ENCODE peak calls at places on chromosome 12, in nine cellular contexts. J is transverse colon, D is GM23338, I is HCT116, P is H1, T is SK-N-SH, A is sigmoid colon, F is breast epithelium, W is stomach. R is an unnamed sample.

GRCh38 chr12:94162108-94162507 is 13.7 kb downstream of the PLXNC1 start:
- DNase-seq in J (no peak), D (no peak), I (no peak), P (no peak), T (no peak), A (no peak), F (no peak), W (no peak), R (no peak)

GRCh38 chr12:66065146-66065545 is 65.4 kb downstream of the LLPH start:
- DNase-seq in J (no peak), D (no peak), I (no peak), P (no peak), T (no peak), A (no peak), F (no peak), W (no peak), R (no peak)

GRCh38 chr12:62793256-62794217 is 141.4 kb downstream of the PPM1H start:
- DNase-seq in J (peak), D (peak), I (peak), P (peak), T (peak), A (peak), F (peak), W (peak), R (peak)

GRCh38 chr12:89481218-89481914 is 43.2 kb downstream of the GALNT4 start:
- DNase-seq in J (no peak), D (no peak), I (no peak), P (no peak), T (no peak), A (no peak), F (no peak), W (no peak), R (no peak)

GRCh38 chr12:88552672-88553079 is 27.6 kb downstream of the KITLG start:
- DNase-seq in J (no peak), D (no peak), I (no peak), P (no peak), T (no peak), A (no peak), F (no peak), W (no peak), R (no peak)

GRCh38 chr12:113298861-113299545 is 35.9 kb downstream of the SLC8B1 start:
- DNase-seq in J (no peak), D (no peak), I (no peak), P (no peak), T (no peak), A (no peak), F (peak), W (no peak), R (no peak)

GRCh38 chr12:96578526-96579125 is 89.2 kb downstream of the CFAP54 start:
- DNase-seq in J (no peak), D (peak), I (peak), P (no peak), T (peak), A (no peak), F (no peak), W (no peak), R (peak)

GRCh38 chr12:109721276-109721675 is 7.7 kb downstream of the FAM222A start:
- DNase-seq in J (no peak), D (no peak), I (no peak), P (no peak), T (no peak), A (no peak), F (no peak), W (peak), R (no peak)

GRCh38 chr12:19922687-19923086 is 445.6 kb upstream of the PDE3A start:
- DNase-seq in J (no peak), D (no peak), I (no peak), P (no peak), T (no peak), A (no peak), F (no peak), W (no peak), R (no peak)

GRCh38 chr12:109452489-109452888 is 24.6 kb downstream of the KCTD10 start:
- DNase-seq in J (no peak), D (no peak), I (no peak), P (no peak), T (no peak), A (no peak), F (no peak), W (no peak), R (no peak)

GRCh38 chr12:5244513-5244972 is 187.4 kb upstream of the NTF3 start:
- DNase-seq in J (peak), D (peak), I (no peak), P (no peak), T (no peak), A (no peak), F (no peak), W (peak), R (no peak)

GRCh38 chr12:24596768-24597388 is 352.0 kb downstream of the BCAT1 start:
- DNase-seq in J (no peak), D (peak), I (no peak), P (no peak), T (peak), A (no peak), F (no peak), W (no peak), R (peak)

GRCh38 chr12:11651785-11652184 is 2.3 kb downstream of the ETV6 start:
- DNase-seq in J (peak), D (no peak), I (no peak), P (no peak), T (no peak), A (no peak), F (no peak), W (no peak), R (no peak)

GRCh38 chr12:3203713-3204112 is 126.5 kb downstream of the TSPAN9 start:
- DNase-seq in J (no peak), D (no peak), I (no peak), P (no peak), T (no peak), A (no peak), F (no peak), W (no peak), R (no peak)

GRCh38 chr12:46214668-46215429 is 54.0 kb downstream of the SLC38A1 start:
- DNase-seq in J (peak), D (no peak), I (no peak), P (no peak), T (no peak), A (no peak), F (no peak), W (peak), R (no peak)

GRCh38 chr12:89880695-89881350 is 172.2 kb upstream of the ATP2B1 start:
- DNase-seq in J (peak), D (no peak), I (no peak), P (no peak), T (no peak), A (no peak), F (no peak), W (no peak), R (no peak)

GRCh38 chr12:34404377-34405285 is 382.3 kb downstream of the ALG10 start:
- DNase-seq in J (peak), D (no peak), I (no peak), P (peak), T (peak), A (peak), F (peak), W (peak), R (no peak)

GRCh38 chr12:65171073-65171472 is 1.7 kb downstream of the LEMD3 start:
- DNase-seq in J (no peak), D (no peak), I (no peak), P (no peak), T (no peak), A (no peak), F (no peak), W (no peak), R (no peak)

GRCh38 chr12:21637985-21638891 is 19.4 kb downstream of the LDHB start:
- DNase-seq in J (no peak), D (no peak), I (no peak), P (no peak), T (no peak), A (no peak), F (no peak), W (no peak), R (no peak)

GRCh38 chr12:52132754-52133161 is 53.3 kb downstream of the SMIM41 start:
- DNase-seq in J (no peak), D (no peak), I (no peak), P (no peak), T (no peak), A (no peak), F (peak), W (no peak), R (no peak)

GRCh38 chr12:124913474-124914391 is 717 bp downstream of the UBC start:
- DNase-seq in J (peak), D (peak), I (no peak), P (peak), T (peak), A (peak), F (peak), W (peak), R (no peak)

GRCh38 chr12:124906606-124907261 is 7.7 kb downstream of the UBC start:
- DNase-seq in J (peak), D (peak), I (peak), P (peak), T (peak), A (peak), F (peak), W (peak), R (peak)

GRCh38 chr12:124909831-124910560 is 4.5 kb downstream of the UBC start:
- DNase-seq in J (no peak), D (no peak), I (no peak), P (no peak), T (no peak), A (no peak), F (no peak), W (no peak), R (no peak)

GRCh38 chr12:124914392-124915248 is at the start of gene UBC:
- DNase-seq in J (peak), D (peak), I (peak), P (peak), T (peak), A (peak), F (peak), W (peak), R (peak)

GRCh38 chr12:124910561-124911478 is 3.6 kb downstream of the UBC start:
- DNase-seq in J (no peak), D (peak), I (no peak), P (no peak), T (no peak), A (no peak), F (no peak), W (no peak), R (no peak)
- H3K4me3 ChIP-seq in J (no peak), D (no peak), I (no peak), P (no peak), T (peak), A (peak), F (peak), W (peak), R (peak)

DNA sequence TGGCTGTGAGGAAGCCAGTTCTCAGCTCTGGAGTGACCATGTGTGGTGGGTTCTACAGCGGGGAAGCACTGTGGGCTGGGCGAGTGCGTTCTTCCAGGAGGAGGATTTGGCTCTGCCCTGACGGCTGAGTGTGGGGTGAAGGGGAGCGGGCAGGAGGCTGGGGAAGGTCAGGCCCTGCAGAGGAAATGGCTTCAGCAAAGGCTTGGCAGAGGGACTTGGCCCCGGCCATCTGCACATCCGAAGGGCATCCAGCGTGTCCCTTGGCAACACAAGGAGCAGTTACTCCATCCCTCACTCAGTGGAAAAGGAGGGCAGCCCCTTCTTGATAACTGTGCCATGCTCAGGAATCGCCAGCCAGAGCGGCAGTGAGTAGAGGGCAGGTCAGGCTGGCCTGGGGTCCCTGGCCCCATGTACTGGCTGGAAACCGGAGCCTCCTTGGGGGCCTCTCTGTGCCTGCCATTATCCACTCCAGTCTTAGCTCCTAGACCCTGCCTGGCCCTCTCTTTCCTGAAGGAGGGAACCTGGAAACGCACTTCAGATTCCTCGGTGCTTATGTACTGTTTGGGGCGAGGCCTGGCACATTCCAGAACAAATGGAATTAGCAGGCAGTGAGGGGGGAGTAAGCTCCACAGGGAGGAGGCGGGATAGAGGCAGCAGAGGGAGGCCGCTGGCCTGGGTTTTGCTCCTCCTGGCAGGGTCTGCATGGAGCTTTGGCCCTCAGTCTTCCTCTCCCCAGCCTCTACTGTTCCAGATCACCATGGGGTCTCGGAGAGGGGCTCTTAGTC is 133.6 kb upstream of the NCOR2 start:
- DNase-seq in J (no peak), D (peak), I (no peak), P (no peak), T (no peak), A (no peak), F (peak), W (peak), R (no peak)
- TF ChIP-seq POLR2AphosphoS5 in J (no peak), D (no peak), I (no peak), P (no peak), T (no peak), A (no peak), F (no peak), W (peak), R (no peak)

DNA sequence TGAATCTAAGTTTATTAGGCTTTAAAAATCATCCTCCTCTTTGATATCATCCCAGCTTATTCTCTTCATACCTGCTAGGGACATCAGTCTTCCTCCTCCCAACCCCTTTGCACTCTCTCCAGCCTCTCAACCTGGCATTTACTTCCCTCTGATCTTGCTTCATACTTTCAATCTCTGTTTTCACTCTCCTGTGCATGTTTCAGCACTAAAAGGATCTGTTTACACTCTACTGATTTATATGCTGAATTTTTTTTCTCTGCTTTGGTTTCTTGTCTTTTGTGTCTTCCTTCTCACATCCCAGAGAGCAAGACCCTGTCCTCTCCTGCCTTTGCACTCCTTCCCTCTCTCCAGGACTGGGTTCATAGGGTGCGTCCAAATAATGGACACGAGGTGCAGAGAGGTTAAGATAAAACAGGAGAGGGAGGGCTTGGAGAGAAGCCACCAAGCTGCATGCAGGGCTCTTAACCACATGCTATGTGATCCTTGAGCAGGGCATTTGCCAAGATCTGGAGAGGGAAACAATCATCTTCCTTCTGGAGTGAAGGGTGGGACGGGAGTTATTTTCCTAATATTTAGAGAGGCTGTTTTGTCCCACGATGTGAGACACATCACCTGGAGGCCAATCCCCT is 3.0 kb upstream of the CISTR start:
- DNase-seq in J (no peak), D (no peak), I (no peak), P (no peak), T (no peak), A (no peak), F (no peak), W (peak), R (no peak)
- H3K4me3 ChIP-seq in J (no peak), D (peak), I (no peak), P (no peak), T (no peak), A (no peak), F (no peak), W (no peak), R (peak)

GRCh38 chr12:53476769-53477209 is 22.5 kb downstream of the MAP3K12 start:
- DNase-seq in J (no peak), D (peak), I (no peak), P (no peak), T (peak), A (no peak), F (no peak), W (no peak), R (no peak)
- TF ChIP-seq POLR2AphosphoS5 in J (no peak), D (no peak), I (no peak), P (peak), T (no peak), A (no peak), F (no peak), W (no peak), R (no peak)

DNA sequence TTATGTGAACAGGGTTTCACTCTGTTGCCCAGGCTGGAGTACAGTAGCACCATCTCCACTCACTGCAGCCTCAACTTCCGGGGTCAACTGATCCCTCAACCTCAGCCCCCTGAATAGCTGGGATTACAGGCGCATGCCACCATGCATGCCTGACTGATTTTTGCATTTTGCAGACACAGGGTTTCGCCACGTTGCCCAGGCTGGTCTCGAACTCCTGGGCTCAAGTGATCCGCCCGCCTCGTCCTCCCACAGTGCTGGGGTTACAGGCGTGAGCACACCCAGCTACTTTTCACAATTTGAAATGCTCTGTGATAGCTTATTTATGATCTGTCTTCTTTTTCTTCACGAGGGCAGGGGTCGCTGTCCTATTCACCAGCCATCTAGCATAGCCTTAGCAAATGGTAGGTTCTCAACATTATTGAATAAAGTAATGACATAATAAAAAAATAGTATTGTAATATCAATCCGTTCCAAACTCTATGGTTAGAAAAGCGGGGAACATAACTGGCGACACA is 484 bp upstream of the DDX47 start:
- DNase-seq in J (no peak), D (no peak), I (no peak), P (no peak), T (no peak), A (no peak), F (no peak), W (no peak), R (no peak)
- H3K4me3 ChIP-seq in J (no peak), D (peak), I (peak), P (no peak), T (no peak), A (peak), F (peak), W (peak), R (peak)

GRCh38 chr12:54292931-54293241 is 7.9 kb downstream of the NFE2 start:
- DNase-seq in J (no peak), D (no peak), I (no peak), P (no peak), T (no peak), A (no peak), F (no peak), W (no peak), R (no peak)

GRCh38 chr12:54294914-54295566 is 5.8 kb downstream of the NFE2 start:
- DNase-seq in J (no peak), D (no peak), I (no peak), P (no peak), T (no peak), A (no peak), F (no peak), W (no peak), R (no peak)

GRCh38 chr12:54292083-54292930 is 8.5 kb downstream of the NFE2 start:
- DNase-seq in J (no peak), D (no peak), I (no peak), P (no peak), T (no peak), A (no peak), F (no peak), W (no peak), R (no peak)

GRCh38 chr12:54296393-54297121 is 4.3 kb downstream of the NFE2 start:
- DNase-seq in J (no peak), D (no peak), I (no peak), P (no peak), T (no peak), A (no peak), F (no peak), W (no peak), R (no peak)

DNA sequence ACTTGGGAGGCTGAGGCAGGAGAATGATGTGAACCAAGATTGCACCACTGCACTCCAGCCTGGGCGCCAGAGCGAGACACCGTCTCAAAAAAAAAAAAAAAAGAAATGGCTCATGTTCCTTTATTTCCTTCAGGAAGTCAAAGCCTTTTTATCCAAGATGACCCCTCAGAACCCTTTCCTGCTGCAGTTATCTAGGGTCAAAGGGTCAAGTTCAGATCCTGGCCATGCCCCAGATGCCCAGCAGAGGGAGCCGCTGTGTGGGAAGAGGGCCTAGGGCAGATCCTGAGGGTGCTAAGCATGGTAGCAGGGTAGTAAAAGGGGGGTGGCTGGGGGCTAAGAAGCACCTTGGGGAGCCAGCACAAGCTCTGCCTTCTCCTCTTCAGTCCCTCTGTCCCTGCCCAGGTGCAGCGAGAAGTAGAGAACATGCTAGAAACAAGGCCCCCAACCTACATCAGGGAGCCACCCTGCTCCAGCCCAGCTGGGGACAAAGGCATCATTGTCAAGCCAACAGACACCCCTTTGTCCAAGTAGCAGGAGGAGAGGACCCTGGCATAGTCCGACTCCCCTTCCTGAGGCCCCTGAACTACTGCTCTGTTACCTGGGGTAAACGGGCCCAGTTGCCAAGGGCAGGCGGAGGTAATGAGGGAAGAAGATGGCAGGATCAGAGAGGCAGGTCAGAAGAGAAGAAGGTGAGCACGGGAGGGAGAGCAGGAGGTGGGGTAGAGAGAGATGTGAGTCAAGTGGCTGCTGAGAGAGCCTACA is 6.5 kb downstream of the NFE2 start:
- DNase-seq in J (peak), D (peak), I (no peak), P (peak), T (peak), A (no peak), F (no peak), W (peak), R (no peak)
- TF ChIP-seq POLR2AphosphoS5 in J (no peak), D (no peak), I (no peak), P (no peak), T (no peak), A (no peak), F (no peak), W (no peak), R (no peak)

DNA sequence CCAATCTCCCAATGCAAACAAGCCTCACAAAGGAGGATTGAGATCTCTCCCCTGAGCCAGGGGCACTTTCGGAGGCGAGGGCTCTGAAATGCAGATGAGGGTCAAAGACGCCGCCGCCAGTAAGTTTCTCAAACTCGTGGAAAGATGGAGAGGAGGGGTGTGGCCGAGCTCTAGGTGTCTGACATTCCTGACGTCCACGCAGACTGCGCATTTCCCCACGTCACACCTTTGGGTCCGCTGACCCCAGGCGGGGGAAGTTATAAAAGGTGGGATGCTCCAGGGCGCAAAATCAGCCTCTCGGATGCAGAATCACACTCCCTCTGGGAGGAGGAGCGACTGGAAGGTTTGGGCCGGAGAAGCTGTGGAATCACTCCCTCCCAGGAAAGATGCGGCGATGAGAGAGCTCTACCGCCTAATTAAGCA is 2.1 kb downstream of the COL2A1 start:
- DNase-seq in J (no peak), D (peak), I (no peak), P (peak), T (peak), A (no peak), F (no peak), W (no peak), R (no peak)
- H3K4me3 ChIP-seq in J (no peak), D (peak), I (peak), P (peak), T (peak), A (peak), F (peak), W (peak), R (peak)

GRCh38 chr12:63844391-63845341 is at the start of gene SRGAP1:
- DNase-seq in J (peak), D (peak), I (no peak), P (no peak), T (peak), A (peak), F (peak), W (peak), R (no peak)
- TF ChIP-seq POLR2AphosphoS5 in J (peak), D (no peak), I (peak), P (no peak), T (no peak), A (peak), F (peak), W (no peak), R (no peak)

GRCh38 chr12:38903596-38903995 is 1.8 kb downstream of the CPNE8 start:
- DNase-seq in J (no peak), D (no peak), I (no peak), P (no peak), T (no peak), A (no peak), F (no peak), W (no peak), R (no peak)
- H3K4me3 ChIP-seq in J (no peak), D (peak), I (no peak), P (no peak), T (no peak), A (no peak), F (peak), W (no peak), R (no peak)

R was measured in SK-N-MC.